ENCODE peak calls at places on chromosomes 5 and 9, in seven cellular contexts. Y is activated CD8-positive, alpha-beta memory T cell treated with anti-CD3 and anti-CD28 coated beads, Interleukin-2, amount 10 ng/mL, durations not matched to agents 7 days and 5 days; M is cardiac fibroblast; H is COR-L47; X is AG09309; U is left ventricle myocardium superior; D is dermis blood vessel endothelial cell. N is an unnamed sample.

GRCh38 chr5:149667084-149667826 is 62.9 kb upstream of the PPARGC1B start:
- DNase-seq in Y (peak; percentile 41), M (peak; percentile 41), H (no peak), X (no peak), U (no peak), D (peak; percentile 65), N (peak; percentile 28)

GRCh38 chr9:99368341-99369326 is 146.6 kb downstream of the SEC61B start:
- DNase-seq in Y (no peak), M (peak; percentile 62), H (no peak), X (no peak), U (peak; percentile 78), D (peak; percentile 51), N (peak; percentile 72)

GRCh38 chr9:108478431-108478837 is 377.4 kb downstream of the ACTL7B start:
- DNase-seq in Y (no peak), M (peak; percentile 95), H (no peak), X (peak; percentile 83), U (no peak), D (peak; percentile 64), N (peak; percentile 70)

GRCh38 chr9:37251452-37251851 is 131.1 kb downstream of the ZCCHC7 start:
- DNase-seq in Y (no peak), M (no peak), H (no peak), X (no peak), U (no peak), D (no peak), N (no peak)

GRCh38 chr5:13932006-13932405 is 12.5 kb downstream of the DNAH5 start:
- DNase-seq in Y (no peak), M (no peak), H (no peak), X (no peak), U (no peak), D (no peak), N (no peak)

GRCh38 chr9:89361816-89362646 is 43.7 kb downstream of the SECISBP2 start:
- DNase-seq in Y (peak; percentile 37), M (no peak), H (no peak), X (no peak), U (no peak), D (no peak), N (no peak)

GRCh38 chr5:133844836-133845235 is 123.6 kb downstream of the C5orf15 start:
- DNase-seq in Y (peak; percentile 29), M (no peak), H (peak; percentile 47), X (no peak), U (no peak), D (no peak), N (no peak)

GRCh38 chr5:177426566-177427210 is at the start of gene GRK6:
- DNase-seq in Y (peak; percentile 83), M (no peak), H (peak; percentile 44), X (no peak), U (no peak), D (no peak), N (peak; percentile 34)

GRCh38 chr9:124457079-124457886 is 7.0 kb downstream of the ADGRD2 start:
- DNase-seq in Y (no peak), M (no peak), H (no peak), X (no peak), U (no peak), D (no peak), N (no peak)

GRCh38 chr5:126119894-126120442 is 303.2 kb upstream of the GRAMD2B start:
- DNase-seq in Y (no peak), M (peak; percentile 77), H (no peak), X (no peak), U (no peak), D (no peak), N (no peak)

GRCh38 chr9:88742483-88742882 is 207.5 kb downstream of the NXNL2 start:
- DNase-seq in Y (no peak), M (peak; percentile 91), H (no peak), X (peak; percentile 86), U (peak; percentile 45), D (no peak), N (peak; percentile 86)

GRCh38 chr9:108125541-108125940 is 636.0 kb upstream of the KLF4 start:
- DNase-seq in Y (no peak), M (no peak), H (no peak), X (no peak), U (peak; percentile 25), D (peak; percentile 17), N (no peak)

GRCh38 chr9:75491533-75491932 is 398.9 kb upstream of the PCSK5 start:
- DNase-seq in Y (no peak), M (no peak), H (no peak), X (no peak), U (no peak), D (no peak), N (no peak)

GRCh38 chr9:79371948-79372555 is 199.7 kb upstream of the TLE4 start:
- DNase-seq in Y (no peak), M (no peak), H (no peak), X (no peak), U (no peak), D (no peak), N (no peak)

GRCh38 chr9:137650779-137651178 is 32.0 kb downstream of the EHMT1 start:
- DNase-seq in Y (no peak), M (no peak), H (no peak), X (no peak), U (no peak), D (no peak), N (no peak)

GRCh38 chr5:128216860-128217531 is 133.4 kb downstream of the SLC12A2 start:
- DNase-seq in Y (no peak), M (peak; percentile 64), H (no peak), X (peak; percentile 80), U (peak; percentile 55), D (no peak), N (peak; percentile 80)

GRCh38 chr5:65100846-65101678 is 332.3 kb downstream of the CWC27 start:
- DNase-seq in Y (no peak), M (peak; percentile 92), H (peak; percentile 79), X (peak; percentile 64), U (peak; percentile 58), D (peak; percentile 88), N (peak; percentile 88)

GRCh38 chr5:132962429-132962928 is 955 bp downstream of the AFF4 start:
- DNase-seq in Y (peak; percentile 44), M (peak; percentile 80), H (peak; percentile 39), X (no peak), U (no peak), D (peak; percentile 80), N (peak; percentile 44)

GRCh38 chr5:159877894-159878448 is 38.3 kb upstream of the ADRA1B start:
- DNase-seq in Y (no peak), M (peak; percentile 89), H (no peak), X (no peak), U (peak; percentile 75), D (no peak), N (no peak)

GRCh38 chr9:137114613-137115393 is at the start of gene DPP7:
- DNase-seq in Y (peak; percentile 85), M (peak; percentile 56), H (peak; percentile 43), X (no peak), U (peak; percentile 89), D (peak; percentile 60), N (peak; percentile 88)

GRCh38 chr9:18947772-18948391 is 85.1 kb downstream of the SAXO1 start:
- DNase-seq in Y (no peak), M (no peak), H (peak; percentile 83), X (no peak), U (no peak), D (no peak), N (no peak)

GRCh38 chr9:123637596-123637939 is 281.6 kb downstream of the CRB2 start:
- DNase-seq in Y (peak; percentile 37), M (peak; percentile 45), H (no peak), X (peak; percentile 4), U (no peak), D (peak; percentile 25), N (peak; percentile 10)

GRCh38 chr9:70422371-70423043 is 8.1 kb upstream of the KLF9 start:
- DNase-seq in Y (no peak), M (no peak), H (no peak), X (no peak), U (no peak), D (no peak), N (no peak)

N was measured in AG08395.